ENCODE peak calls at places on chromosomes 7 and 10, in ten cellular contexts. C, I, E, Z, H, O, M, K, Q and T are unnamed samples.

GRCh38 chr10:11724938-11725776 is 17.0 kb upstream of the ECHDC3 start:
- DNase-seq in Q (peak), O (no peak), K (peak), I (peak), Z (no peak), E (no peak), M (no peak), C (peak), H (peak), T (no peak)

GRCh38 chr7:6433814-6434630 is 13.7 kb downstream of the DAGLB start:
- DNase-seq in I (peak), E (no peak), H (no peak), Z (no peak), O (no peak), C (no peak), K (no peak), M (no peak), Q (no peak), T (no peak)

GRCh38 chr10:78000956-78001472 is 28.3 kb downstream of the POLR3A start:
- DNase-seq in Z (no peak), Q (no peak), E (no peak), I (no peak), C (no peak), O (no peak), H (no peak), K (no peak), M (no peak), T (no peak)

GRCh38 chr10:104209575-104210198 is 22.5 kb downstream of the CFAP43 start:
- DNase-seq in I (peak), E (no peak), Q (peak), H (peak), C (no peak), Z (peak), M (no peak), K (peak), O (peak), T (no peak)

GRCh38 chr10:80491251-80492102 is 37.4 kb downstream of the TSPAN14 start:
- DNase-seq in H (no peak), Q (peak), Z (no peak), I (no peak), K (no peak), E (no peak), C (no peak), M (no peak), O (no peak), T (no peak)

GRCh38 chr7:51316666-51317581 is at the start of gene COBL:
- DNase-seq in K (peak), E (no peak), Z (no peak), I (no peak), Q (no peak), C (no peak), O (no peak), H (peak), M (no peak), T (no peak)

GRCh38 chr7:2154121-2154520 is 78.6 kb downstream of the MAD1L1 start:
- DNase-seq in C (no peak), O (no peak), Z (no peak), Q (no peak), E (no peak), K (no peak), H (no peak), I (no peak), M (no peak), T (peak)

GRCh38 chr7:41656357-41656756 is 46.5 kb downstream of the INHBA start:
- DNase-seq in K (no peak), E (no peak), Z (no peak), C (no peak), M (no peak), Q (no peak), O (no peak), I (no peak), H (peak), T (no peak)

GRCh38 chr10:33195608-33196376 is 138.7 kb downstream of the NRP1 start:
- DNase-seq in E (no peak), K (no peak), Q (no peak), C (no peak), I (no peak), M (no peak), H (no peak), Z (no peak), O (no peak), T (no peak)

GRCh38 chr10:126770809-126771208 is 100.3 kb upstream of the C10orf90 start:
- DNase-seq in E (no peak), I (no peak), C (no peak), H (no peak), O (no peak), Z (no peak), Q (no peak), K (no peak), M (no peak), T (no peak)

GRCh38 chr10:23186178-23186577 is 5.9 kb upstream of the PTF1A start:
- DNase-seq in C (no peak), O (no peak), M (no peak), E (no peak), K (no peak), I (no peak), Z (no peak), H (no peak), Q (no peak), T (no peak)

GRCh38 chr7:91357929-91358328 is 93.7 kb downstream of the FZD1 start:
- DNase-seq in O (no peak), Q (no peak), E (no peak), I (no peak), C (no peak), H (no peak), K (no peak), M (no peak), Z (no peak), T (no peak)

GRCh38 chr10:77244746-77245145 is 392.9 kb downstream of the KCNMA1 start:
- DNase-seq in O (no peak), K (no peak), C (no peak), H (no peak), E (no peak), M (no peak), Q (no peak), Z (no peak), I (no peak), T (no peak)

GRCh38 chr7:116588225-116588624 is 63.4 kb downstream of the CAV1 start:
- DNase-seq in O (no peak), M (no peak), K (no peak), Q (peak), E (no peak), C (no peak), I (no peak), H (peak), Z (no peak), T (no peak)

GRCh38 chr7:124403112-124403511 is 362.5 kb downstream of the GPR37 start:
- DNase-seq in I (no peak), M (no peak), K (no peak), Q (no peak), C (no peak), H (no peak), O (no peak), E (no peak), Z (no peak), T (no peak)

GRCh38 chr7:151115121-151115835 is 29.0 kb downstream of the AGAP3 start:
- DNase-seq in C (no peak), K (no peak), M (no peak), Q (no peak), Z (no peak), E (no peak), H (peak), I (no peak), O (no peak), T (no peak)

GRCh38 chr7:249979-250378 is 40.0 kb upstream of the FOXL3 start:
- DNase-seq in K (no peak), M (no peak), I (no peak), C (no peak), E (no peak), Z (no peak), O (no peak), Q (no peak), H (no peak), T (no peak)

GRCh38 chr10:110408203-110408871 is 89.4 kb upstream of the DUSP5 start:
- DNase-seq in I (no peak), Z (no peak), E (no peak), Q (peak), M (no peak), C (no peak), H (no peak), O (no peak), K (no peak), T (peak)

GRCh38 chr7:120988591-120989299 is at the start of gene CPED1:
- DNase-seq in M (peak), E (peak), Z (peak), K (no peak), C (peak), Q (no peak), I (peak), H (peak), O (peak), T (no peak)

GRCh38 chr7:107694395-107694794 is 33.8 kb downstream of the SLC26A4 start:
- DNase-seq in O (no peak), I (no peak), H (peak), Z (peak), E (no peak), Q (no peak), M (no peak), K (no peak), C (no peak), T (no peak)

GRCh38 chr7:150479023-150479716 is 28.7 kb downstream of the GIMAP8 start:
- DNase-seq in I (no peak), Q (no peak), K (no peak), H (no peak), M (no peak), E (no peak), Z (no peak), C (no peak), O (no peak), T (no peak)

GRCh38 chr10:125343118-125343752 is 182.9 kb upstream of the CTBP2 start:
- DNase-seq in K (no peak), E (no peak), Q (no peak), H (peak), Z (no peak), C (no peak), O (no peak), I (no peak), M (no peak), T (no peak)